ENCODE peak calls at places on chromosomes 12 and 14, in six cellular contexts. W is HepG2, F is transverse colon, P is endothelial cell of umbilical vein, S is GM12891, C is stomach. A is an unnamed sample.

GRCh38 chr12:75011120-75011519 is 198.5 kb downstream of the KCNC2 start:
- DNase-seq in W (no peak), F (no peak), P (no peak), S (no peak), C (no peak), A (no peak)

GRCh38 chr12:122399592-122400373 is 22.7 kb downstream of the CLIP1 start:
- DNase-seq in W (peak), F (peak), P (peak), S (peak), C (peak), A (no peak)

GRCh38 chr14:102116361-102117180 is 23.1 kb upstream of the WDR20 start:
- DNase-seq in W (no peak), F (no peak), P (no peak), S (no peak), C (no peak), A (no peak)

GRCh38 chr14:99772371-99773283 is 20.6 kb upstream of the EML1 start:
- DNase-seq in W (no peak), F (no peak), P (no peak), S (no peak), C (no peak), A (no peak)

GRCh38 chr12:21823581-21823980 is 49.1 kb upstream of the KCNJ8 start:
- DNase-seq in W (no peak), F (no peak), P (no peak), S (no peak), C (no peak), A (no peak)

GRCh38 chr12:118964988-118965387 is 16.4 kb upstream of the SRRM4 start:
- DNase-seq in W (no peak), F (no peak), P (no peak), S (no peak), C (no peak), A (no peak)

GRCh38 chr12:43072431-43072830 is 479.6 kb downstream of the ADAMTS20 start:
- DNase-seq in W (no peak), F (no peak), P (no peak), S (no peak), C (no peak), A (no peak)

GRCh38 chr12:26113194-26113654 is 11.6 kb downstream of the BHLHE41 start:
- DNase-seq in W (no peak), F (no peak), P (no peak), S (no peak), C (no peak), A (no peak)

GRCh38 chr14:92528486-92529100 is 15.0 kb downstream of the RIN3 start:
- DNase-seq in W (no peak), F (no peak), P (no peak), S (no peak), C (no peak), A (no peak)

DNA sequence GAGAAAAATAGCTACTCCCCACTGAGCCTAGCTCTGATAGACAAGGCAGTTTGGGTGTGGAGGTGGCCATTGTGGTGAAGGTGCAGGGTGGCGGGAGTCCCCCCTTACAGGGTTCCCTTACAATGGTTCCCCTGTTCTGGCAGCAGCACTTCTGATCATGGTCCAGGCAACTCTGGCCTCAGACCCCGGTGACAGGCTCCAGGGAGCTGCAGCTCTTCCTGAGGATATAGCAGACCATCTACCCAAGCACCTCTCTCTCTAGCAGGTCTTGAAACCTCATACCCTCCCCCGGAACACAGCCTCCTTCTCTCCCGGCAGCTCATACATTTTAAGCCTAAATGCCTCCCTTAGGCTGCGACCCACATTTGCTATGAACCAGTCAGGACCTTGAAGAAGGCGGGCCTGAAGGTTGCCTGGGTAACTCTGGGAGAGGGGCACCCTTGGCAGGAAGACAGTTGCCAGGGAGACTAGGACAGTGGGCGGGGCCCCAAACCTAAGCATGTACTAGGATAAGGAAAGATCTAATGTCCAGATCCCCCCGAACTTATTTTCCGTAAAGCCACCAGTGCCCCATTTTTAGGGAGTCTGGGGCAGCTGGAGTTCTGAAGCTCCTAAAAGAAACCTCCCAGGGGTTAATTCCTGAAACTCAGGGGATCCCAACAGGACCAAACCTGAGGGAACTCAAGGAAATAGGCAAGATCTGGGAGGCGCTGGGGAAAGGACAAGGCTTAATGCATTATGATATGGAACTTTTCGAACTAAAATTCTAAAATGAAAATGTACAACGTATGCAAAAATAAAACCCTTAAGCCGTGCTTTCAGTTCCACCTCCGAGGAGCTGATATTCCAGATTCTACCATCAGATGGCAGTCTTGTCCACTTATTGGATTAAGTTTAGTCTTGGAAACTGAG is 4.6 kb upstream of the GDF11 start:
- DNase-seq in W (peak), F (peak), P (peak), S (no peak), C (peak), A (peak)
- TF ChIP-seq POLR2AphosphoS5 in W (no peak), F (no peak), P (no peak), S (no peak), C (no peak), A (no peak)

GRCh38 chr12:13102481-13103195 is 829 bp downstream of the GSG1 start:
- DNase-seq in W (no peak), F (no peak), P (no peak), S (no peak), C (no peak), A (no peak)

GRCh38 chr12:13099910-13100609 is 3.4 kb downstream of the GSG1 start:
- DNase-seq in W (no peak), F (no peak), P (peak), S (no peak), C (no peak), A (no peak)

GRCh38 chr12:13101854-13102375 is 1.6 kb downstream of the GSG1 start:
- DNase-seq in W (peak), F (peak), P (peak), S (no peak), C (no peak), A (no peak)

GRCh38 chr12:13100610-13100881 is 2.9 kb downstream of the GSG1 start:
- DNase-seq in W (no peak), F (no peak), P (no peak), S (no peak), C (no peak), A (no peak)

GRCh38 chr12:13100882-13101769 is 2.3 kb downstream of the GSG1 start:
- DNase-seq in W (peak), F (peak), P (peak), S (peak), C (peak), A (peak)
- TF ChIP-seq POLR2A in W (no peak), F (peak), P (no peak), S (no peak), C (no peak), A (no peak)

DNA sequence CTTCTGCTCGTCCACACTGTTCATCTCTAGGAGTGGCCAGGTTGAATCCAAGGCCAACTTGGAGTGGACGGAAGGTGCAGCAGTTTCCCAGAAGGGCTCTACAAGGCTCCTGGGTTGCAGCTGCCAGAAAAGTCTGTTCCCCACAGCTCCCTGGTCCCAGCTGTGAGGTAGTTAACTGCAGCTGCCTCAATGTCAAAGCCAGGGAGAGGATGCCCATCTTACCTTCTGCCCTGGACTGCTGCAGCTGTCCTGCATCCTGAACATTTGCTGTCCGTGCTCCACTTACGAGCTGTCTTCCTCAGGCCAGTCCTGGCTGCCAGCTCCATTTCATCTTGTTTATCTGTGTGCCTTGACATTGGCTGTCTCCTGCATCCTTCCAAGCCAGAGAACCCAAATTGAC is 227.3 kb downstream of the SLC41A2 start:
- DNase-seq in W (no peak), F (no peak), P (no peak), S (no peak), C (no peak), A (no peak)
- TF ChIP-seq POLR2AphosphoS5 in W (no peak), F (no peak), P (no peak), S (no peak), C (no peak), A (no peak)

GRCh38 chr14:88385212-88386101 is at the start of gene SPATA7:
- DNase-seq in W (peak), F (peak), P (peak), S (peak), C (peak), A (peak)
- TF ChIP-seq POLR2A in W (peak), F (peak), P (peak), S (no peak), C (peak), A (peak)

DNA sequence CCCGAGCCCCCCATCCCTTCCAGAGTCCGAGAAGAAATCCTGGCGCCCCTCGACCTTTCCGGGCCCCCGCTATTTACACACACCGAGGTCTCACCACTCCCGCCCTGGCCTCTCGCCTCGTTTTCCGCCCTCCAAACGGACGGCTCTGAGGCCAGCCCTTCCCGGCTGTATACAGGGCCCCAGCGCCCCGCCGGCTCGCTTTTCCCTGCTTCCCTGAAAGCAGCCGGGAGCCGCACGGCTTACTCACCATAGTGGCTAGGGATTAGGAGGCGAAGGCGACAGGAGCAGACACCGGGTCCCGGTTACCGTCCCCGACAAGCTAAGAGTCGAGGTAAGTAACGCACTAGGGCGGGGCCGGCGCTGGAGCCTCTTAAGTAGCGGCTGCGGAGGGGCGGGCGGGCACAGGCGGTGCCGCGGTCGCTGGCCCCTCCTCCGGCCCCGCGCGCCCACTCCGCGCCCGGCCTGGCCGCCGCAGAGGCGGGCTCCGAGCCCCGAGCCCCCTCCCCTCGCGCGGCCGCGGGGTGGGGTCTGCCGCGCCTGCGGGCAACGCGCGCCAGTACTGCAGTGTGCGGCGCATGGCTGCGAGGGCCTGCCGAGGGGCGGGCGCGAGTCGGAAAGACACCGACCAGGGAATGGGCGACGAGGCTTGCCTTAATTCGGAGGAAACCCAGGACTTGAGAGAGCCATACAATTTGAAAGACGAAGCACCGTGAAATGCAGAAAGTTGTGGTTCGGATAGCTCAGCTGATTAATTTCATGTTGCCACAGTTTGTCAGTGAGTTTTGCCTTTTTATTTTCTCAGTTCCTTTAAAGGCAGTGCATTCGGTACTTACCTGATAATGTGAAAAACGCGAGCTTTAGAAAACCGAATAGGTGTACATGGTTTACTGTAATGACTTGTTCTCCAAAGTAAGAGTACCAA is at the start of gene TUBA1B:
- DNase-seq in W (peak), F (peak), P (peak), S (peak), C (peak), A (peak)
- TF ChIP-seq POLR2AphosphoS5 in W (peak), F (peak), P (peak), S (peak), C (peak), A (peak)

GRCh38 chr14:104948736-104949031 is 24.0 kb downstream of the PLD4 start:
- DNase-seq in W (no peak), F (no peak), P (no peak), S (no peak), C (no peak), A (no peak)
- TF ChIP-seq POLR2A in W (no peak), F (no peak), P (no peak), S (no peak), C (no peak), A (no peak)

GRCh38 chr14:75960219-75960618 is 21.6 kb downstream of the TGFB3 start:
- DNase-seq in W (no peak), F (no peak), P (no peak), S (no peak), C (no peak), A (no peak)
- TF ChIP-seq POLR2AphosphoS5 in W (no peak), F (no peak), P (no peak), S (no peak), C (no peak), A (no peak)